ENCODE peak calls at places on chromosomes 4 and X, in eight cellular contexts. One of them, this sample, is unnamed.

GRCh38 chrX:39438603-39439602 is 637.6 kb downstream of the MID1IP1 start:
- DNase-seq in aorta: no peak
- DNase-seq in right atrium auricular region: no peak
- DNase-seq in effector memory CD4-positive, alpha-beta T cell: no peak
- DNase-seq in transverse colon: no peak
- DNase-seq in cardiac muscle cell: no peak
- DNase-seq in foreskin fibroblast: no peak
- DNase-seq in mucosa of descending colon: no peak
- DNase-seq in this sample: no peak

GRCh38 chrX:41737065-41737464 is 13.1 kb downstream of the GPR82 start:
- DNase-seq in aorta: no peak
- DNase-seq in right atrium auricular region: no peak
- DNase-seq in effector memory CD4-positive, alpha-beta T cell: no peak
- DNase-seq in transverse colon: no peak
- DNase-seq in cardiac muscle cell: no peak
- DNase-seq in foreskin fibroblast: no peak
- DNase-seq in mucosa of descending colon: no peak
- DNase-seq in this sample: no peak

GRCh38 chr4:22473268-22473667 is 42.6 kb downstream of the ADGRA3 start:
- DNase-seq in aorta: no peak
- DNase-seq in right atrium auricular region: no peak
- DNase-seq in effector memory CD4-positive, alpha-beta T cell: no peak
- DNase-seq in transverse colon: no peak
- DNase-seq in cardiac muscle cell: peak
- DNase-seq in foreskin fibroblast: peak
- DNase-seq in mucosa of descending colon: no peak
- DNase-seq in this sample: peak

GRCh38 chrX:4091046-4091760 is 377.8 kb upstream of the PRKX start:
- DNase-seq in aorta: no peak
- DNase-seq in right atrium auricular region: no peak
- DNase-seq in effector memory CD4-positive, alpha-beta T cell: no peak
- DNase-seq in transverse colon: no peak
- DNase-seq in cardiac muscle cell: no peak
- DNase-seq in foreskin fibroblast: no peak
- DNase-seq in mucosa of descending colon: no peak
- DNase-seq in this sample: no peak

GRCh38 chr4:112029642-112030235 is 115.5 kb upstream of the FAM241A start:
- DNase-seq in aorta: no peak
- DNase-seq in right atrium auricular region: no peak
- DNase-seq in effector memory CD4-positive, alpha-beta T cell: no peak
- DNase-seq in transverse colon: no peak
- DNase-seq in cardiac muscle cell: no peak
- DNase-seq in foreskin fibroblast: peak
- DNase-seq in mucosa of descending colon: no peak
- DNase-seq in this sample: no peak

GRCh38 chr4:155759372-155760252 is 791 bp downstream of the GUCY1B1 start:
- DNase-seq in aorta: peak
- DNase-seq in right atrium auricular region: peak
- DNase-seq in effector memory CD4-positive, alpha-beta T cell: no peak
- DNase-seq in transverse colon: peak
- DNase-seq in cardiac muscle cell: peak
- DNase-seq in foreskin fibroblast: no peak
- DNase-seq in mucosa of descending colon: peak
- DNase-seq in this sample: no peak

GRCh38 chrX:136202889-136203288 is 48.3 kb downstream of the MAP7D3 start:
- DNase-seq in aorta: no peak
- DNase-seq in right atrium auricular region: no peak
- DNase-seq in effector memory CD4-positive, alpha-beta T cell: no peak
- DNase-seq in transverse colon: no peak
- DNase-seq in cardiac muscle cell: peak
- DNase-seq in foreskin fibroblast: no peak
- DNase-seq in mucosa of descending colon: no peak
- DNase-seq in this sample: peak

GRCh38 chr4:184950117-184950830 is 68.0 kb upstream of the HELT start:
- DNase-seq in aorta: no peak
- DNase-seq in right atrium auricular region: no peak
- DNase-seq in effector memory CD4-positive, alpha-beta T cell: no peak
- DNase-seq in transverse colon: no peak
- DNase-seq in cardiac muscle cell: no peak
- DNase-seq in foreskin fibroblast: no peak
- DNase-seq in mucosa of descending colon: no peak
- DNase-seq in this sample: no peak

GRCh38 chrX:40573763-40574162 is 7.0 kb upstream of the ATP6AP2 start:
- DNase-seq in aorta: no peak
- DNase-seq in right atrium auricular region: no peak
- DNase-seq in effector memory CD4-positive, alpha-beta T cell: no peak
- DNase-seq in transverse colon: no peak
- DNase-seq in cardiac muscle cell: peak
- DNase-seq in foreskin fibroblast: no peak
- DNase-seq in mucosa of descending colon: no peak
- DNase-seq in this sample: no peak

GRCh38 chrX:123274796-123275195 is 90.7 kb downstream of the GRIA3 start:
- DNase-seq in aorta: no peak
- DNase-seq in right atrium auricular region: no peak
- DNase-seq in effector memory CD4-positive, alpha-beta T cell: no peak
- DNase-seq in transverse colon: no peak
- DNase-seq in cardiac muscle cell: no peak
- DNase-seq in foreskin fibroblast: no peak
- DNase-seq in mucosa of descending colon: no peak
- DNase-seq in this sample: no peak

GRCh38 chr4:174746710-174747109 is 82.3 kb downstream of the GLRA3 start:
- DNase-seq in aorta: no peak
- DNase-seq in right atrium auricular region: no peak
- DNase-seq in effector memory CD4-positive, alpha-beta T cell: no peak
- DNase-seq in transverse colon: no peak
- DNase-seq in cardiac muscle cell: no peak
- DNase-seq in foreskin fibroblast: no peak
- DNase-seq in mucosa of descending colon: no peak
- DNase-seq in this sample: no peak

GRCh38 chr4:184806711-184807110 is 19.1 kb downstream of the ACSL1 start:
- DNase-seq in aorta: no peak
- DNase-seq in right atrium auricular region: no peak
- DNase-seq in effector memory CD4-positive, alpha-beta T cell: no peak
- DNase-seq in transverse colon: no peak
- DNase-seq in cardiac muscle cell: no peak
- DNase-seq in foreskin fibroblast: no peak
- DNase-seq in mucosa of descending colon: no peak
- DNase-seq in this sample: no peak

GRCh38 chrX:41481264-41482109 is 34.3 kb downstream of the NYX start:
- DNase-seq in aorta: no peak
- DNase-seq in right atrium auricular region: no peak
- DNase-seq in effector memory CD4-positive, alpha-beta T cell: no peak
- DNase-seq in transverse colon: no peak
- DNase-seq in cardiac muscle cell: no peak
- DNase-seq in foreskin fibroblast: no peak
- DNase-seq in mucosa of descending colon: no peak
- DNase-seq in this sample: no peak

GRCh38 chr4:142091085-142091513 is 454.7 kb downstream of the IL15 start:
- DNase-seq in aorta: no peak
- DNase-seq in right atrium auricular region: no peak
- DNase-seq in effector memory CD4-positive, alpha-beta T cell: no peak
- DNase-seq in transverse colon: no peak
- DNase-seq in cardiac muscle cell: peak
- DNase-seq in foreskin fibroblast: peak
- DNase-seq in mucosa of descending colon: no peak
- DNase-seq in this sample: peak

GRCh38 chr4:164933244-164933643 is 44.2 kb downstream of the TRIM61 start:
- DNase-seq in aorta: no peak
- DNase-seq in right atrium auricular region: no peak
- DNase-seq in effector memory CD4-positive, alpha-beta T cell: no peak
- DNase-seq in transverse colon: no peak
- DNase-seq in cardiac muscle cell: no peak
- DNase-seq in foreskin fibroblast: no peak
- DNase-seq in mucosa of descending colon: no peak
- DNase-seq in this sample: no peak

GRCh38 chr4:70195425-70195824 is at the start of gene ODAM:
- DNase-seq in aorta: no peak
- DNase-seq in right atrium auricular region: no peak
- DNase-seq in effector memory CD4-positive, alpha-beta T cell: no peak
- DNase-seq in transverse colon: no peak
- DNase-seq in cardiac muscle cell: no peak
- DNase-seq in foreskin fibroblast: no peak
- DNase-seq in mucosa of descending colon: no peak
- DNase-seq in this sample: no peak

GRCh38 chrX:118975831-118976598 is 1.6 kb downstream of the LONRF3 start:
- DNase-seq in aorta: peak
- DNase-seq in right atrium auricular region: peak
- DNase-seq in effector memory CD4-positive, alpha-beta T cell: peak
- DNase-seq in transverse colon: peak
- DNase-seq in cardiac muscle cell: peak
- DNase-seq in foreskin fibroblast: peak
- DNase-seq in mucosa of descending colon: peak
- DNase-seq in this sample: no peak

GRCh38 chr4:25358515-25359275 is 18.4 kb upstream of the ANAPC4 start:
- DNase-seq in aorta: no peak
- DNase-seq in right atrium auricular region: no peak
- DNase-seq in effector memory CD4-positive, alpha-beta T cell: no peak
- DNase-seq in transverse colon: peak
- DNase-seq in cardiac muscle cell: no peak
- DNase-seq in foreskin fibroblast: no peak
- DNase-seq in mucosa of descending colon: no peak
- DNase-seq in this sample: no peak

GRCh38 chr4:185068837-185069236 is 50.5 kb downstream of the HELT start:
- DNase-seq in aorta: no peak
- DNase-seq in right atrium auricular region: no peak
- DNase-seq in effector memory CD4-positive, alpha-beta T cell: no peak
- DNase-seq in transverse colon: no peak
- DNase-seq in cardiac muscle cell: peak
- DNase-seq in foreskin fibroblast: no peak
- DNase-seq in mucosa of descending colon: no peak
- DNase-seq in this sample: no peak

GRCh38 chr4:150369434-150370141 is 212.4 kb upstream of the MAB21L2 start:
- DNase-seq in aorta: no peak
- DNase-seq in right atrium auricular region: no peak
- DNase-seq in effector memory CD4-positive, alpha-beta T cell: no peak
- DNase-seq in transverse colon: no peak
- DNase-seq in cardiac muscle cell: no peak
- DNase-seq in foreskin fibroblast: no peak
- DNase-seq in mucosa of descending colon: no peak
- DNase-seq in this sample: no peak

GRCh38 chr4:169615467-169616106 is 3.2 kb upstream of the NEK1 start:
- DNase-seq in aorta: no peak
- DNase-seq in right atrium auricular region: no peak
- DNase-seq in effector memory CD4-positive, alpha-beta T cell: no peak
- DNase-seq in transverse colon: no peak
- DNase-seq in cardiac muscle cell: no peak
- DNase-seq in foreskin fibroblast: no peak
- DNase-seq in mucosa of descending colon: no peak
- DNase-seq in this sample: no peak

DNA sequence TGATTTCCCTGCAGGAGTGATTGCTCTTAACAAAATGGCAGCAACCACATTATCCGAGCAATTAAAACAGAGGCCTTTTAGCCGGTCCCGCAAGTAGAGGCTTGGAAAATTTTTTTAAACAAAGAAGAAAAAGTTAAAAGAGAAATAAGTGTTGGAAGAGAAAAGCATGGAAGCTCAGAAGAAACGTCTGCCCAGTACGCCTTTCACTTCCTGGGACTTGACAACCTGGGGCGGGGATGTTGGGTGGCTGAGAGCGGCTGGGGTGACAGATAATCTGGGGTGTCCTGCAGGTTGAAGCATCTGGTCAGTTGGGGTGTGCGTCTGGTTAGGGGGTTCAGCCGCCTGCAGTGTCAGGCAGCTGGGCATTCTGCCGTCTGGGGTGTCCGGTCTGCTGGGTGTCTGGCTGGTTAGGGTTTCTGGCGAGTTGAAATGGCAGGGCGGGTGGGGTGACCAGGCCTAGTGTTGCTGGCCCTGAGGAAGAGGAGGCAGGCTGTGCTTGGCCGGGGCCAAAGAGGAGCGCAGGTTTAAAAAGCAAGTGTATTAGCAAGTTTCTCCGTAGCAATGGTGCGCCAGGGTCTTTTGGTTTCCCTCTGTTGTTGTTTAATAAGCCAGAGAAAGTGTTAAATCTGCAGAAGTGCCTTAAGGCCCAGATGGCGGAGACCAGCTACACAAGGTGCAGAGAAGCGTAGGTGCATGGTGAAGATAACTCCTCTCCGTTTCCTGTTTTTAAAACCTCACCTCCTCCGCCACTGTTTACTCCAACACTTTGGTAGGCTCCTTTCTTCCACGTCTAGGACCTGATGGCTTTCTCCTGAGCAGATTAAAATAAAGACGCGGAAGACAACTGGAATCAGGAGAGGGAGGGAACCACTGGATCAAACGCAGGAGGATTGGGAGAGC is 5.6 kb downstream of the HAND2 start:
- DNase-seq in aorta: no peak
- DNase-seq in right atrium auricular region: no peak
- DNase-seq in effector memory CD4-positive, alpha-beta T cell: no peak
- DNase-seq in transverse colon: no peak
- DNase-seq in cardiac muscle cell: no peak
- DNase-seq in foreskin fibroblast: no peak
- DNase-seq in mucosa of descending colon: no peak
- DNase-seq in this sample: no peak
- H3K4me3 ChIP-seq in aorta: peak
- H3K4me3 ChIP-seq in right atrium auricular region: peak
- H3K4me3 ChIP-seq in effector memory CD4-positive, alpha-beta T cell: no peak
- H3K4me3 ChIP-seq in transverse colon: peak
- H3K4me3 ChIP-seq in cardiac muscle cell: peak
- H3K4me3 ChIP-seq in foreskin fibroblast: no peak
- H3K4me3 ChIP-seq in mucosa of descending colon: no peak
- H3K4me3 ChIP-seq in this sample: no peak

GRCh38 chr4:74325886-74326285 is 17.6 kb downstream of the EPGN start:
- DNase-seq in aorta: no peak
- DNase-seq in right atrium auricular region: no peak
- DNase-seq in effector memory CD4-positive, alpha-beta T cell: no peak
- DNase-seq in transverse colon: no peak
- DNase-seq in cardiac muscle cell: no peak
- DNase-seq in foreskin fibroblast: no peak
- DNase-seq in mucosa of descending colon: no peak
- DNase-seq in this sample: no peak
- H3K4me3 ChIP-seq in aorta: no peak
- H3K4me3 ChIP-seq in right atrium auricular region: no peak
- H3K4me3 ChIP-seq in effector memory CD4-positive, alpha-beta T cell: no peak
- H3K4me3 ChIP-seq in transverse colon: no peak
- H3K4me3 ChIP-seq in cardiac muscle cell: no peak
- H3K4me3 ChIP-seq in foreskin fibroblast: no peak
- H3K4me3 ChIP-seq in mucosa of descending colon: no peak
- H3K4me3 ChIP-seq in this sample: no peak

DNA sequence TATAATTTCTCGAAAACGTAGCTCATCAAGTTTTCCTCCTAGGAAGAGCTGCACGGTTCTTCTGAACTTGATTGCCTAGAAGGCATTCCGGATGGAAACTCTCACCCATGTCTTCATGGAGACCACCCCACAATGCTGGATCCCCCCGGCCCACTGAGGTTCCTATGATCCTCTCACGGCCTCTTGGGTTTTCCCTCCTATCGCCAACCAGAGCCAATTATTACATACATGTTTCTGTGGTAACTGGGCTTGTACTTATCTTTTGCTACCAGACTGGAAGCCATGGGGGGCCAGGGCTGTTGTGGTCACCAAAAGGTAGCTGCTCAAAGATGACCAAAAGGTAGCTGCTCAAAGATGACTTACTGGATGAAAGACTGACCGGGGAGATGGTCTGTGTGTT is 131.5 kb downstream of the AFAP1 start:
- DNase-seq in aorta: no peak
- DNase-seq in right atrium auricular region: peak
- DNase-seq in effector memory CD4-positive, alpha-beta T cell: no peak
- DNase-seq in transverse colon: no peak
- DNase-seq in cardiac muscle cell: no peak
- DNase-seq in foreskin fibroblast: no peak
- DNase-seq in mucosa of descending colon: no peak
- DNase-seq in this sample: no peak
- H3K4me3 ChIP-seq in aorta: no peak
- H3K4me3 ChIP-seq in right atrium auricular region: no peak
- H3K4me3 ChIP-seq in effector memory CD4-positive, alpha-beta T cell: no peak
- H3K4me3 ChIP-seq in transverse colon: no peak
- H3K4me3 ChIP-seq in cardiac muscle cell: no peak
- H3K4me3 ChIP-seq in foreskin fibroblast: no peak
- H3K4me3 ChIP-seq in mucosa of descending colon: no peak
- H3K4me3 ChIP-seq in this sample: no peak

GRCh38 chrX:48357681-48358080 is 1.2 kb upstream of the SSX3 start:
- DNase-seq in aorta: no peak
- DNase-seq in right atrium auricular region: no peak
- DNase-seq in effector memory CD4-positive, alpha-beta T cell: no peak
- DNase-seq in transverse colon: no peak
- DNase-seq in cardiac muscle cell: no peak
- DNase-seq in foreskin fibroblast: no peak
- DNase-seq in mucosa of descending colon: no peak
- DNase-seq in this sample: no peak
- H3K4me3 ChIP-seq in aorta: no peak
- H3K4me3 ChIP-seq in right atrium auricular region: no peak
- H3K4me3 ChIP-seq in effector memory CD4-positive, alpha-beta T cell: no peak
- H3K4me3 ChIP-seq in transverse colon: no peak
- H3K4me3 ChIP-seq in cardiac muscle cell: no peak
- H3K4me3 ChIP-seq in foreskin fibroblast: no peak
- H3K4me3 ChIP-seq in mucosa of descending colon: no peak
- H3K4me3 ChIP-seq in this sample: no peak

This sample was measured in AG09309.